ENCODE peak calls at places on chromosome 19, in five cellular contexts. One of them, this sample, is unnamed.

GRCh38 chr19:6100284-6100915 is 9.9 kb downstream of the RFX2 start:
- DNase-seq in CD8-positive, alpha-beta T cell: peak; percentile 20
- DNase-seq in H9: no peak
- DNase-seq in suprapubic skin: no peak
- DNase-seq in stimulated activated CD4-positive, alpha-beta T cell treated with anti-CD3 and anti-CD28 coated beads, Interleukin-2, amount 100 ng/mL, for 24 hours: peak; percentile 34
- DNase-seq in this sample: no peak

GRCh38 chr19:35266904-35267817 is 1.6 kb upstream of the USF2 start:
- DNase-seq in H9: peak; percentile 51
- DNase-seq in CD8-positive, alpha-beta T cell: peak; percentile 58
- DNase-seq in suprapubic skin: no peak
- DNase-seq in stimulated activated CD4-positive, alpha-beta T cell treated with anti-CD3 and anti-CD28 coated beads, Interleukin-2, amount 100 ng/mL, for 24 hours: peak; percentile 55
- DNase-seq in this sample: peak; percentile 63

GRCh38 chr19:8361921-8362793 is 1.8 kb upstream of the ANGPTL4 start:
- DNase-seq in stimulated activated CD4-positive, alpha-beta T cell treated with anti-CD3 and anti-CD28 coated beads, Interleukin-2, amount 100 ng/mL, for 24 hours: peak; percentile 31
- DNase-seq in CD8-positive, alpha-beta T cell: no peak
- DNase-seq in suprapubic skin: peak; percentile 96
- DNase-seq in H9: no peak
- DNase-seq in this sample: peak; percentile 98

GRCh38 chr19:5230730-5231555 is 109.7 kb downstream of the PTPRS start:
- DNase-seq in suprapubic skin: no peak
- DNase-seq in CD8-positive, alpha-beta T cell: no peak
- DNase-seq in stimulated activated CD4-positive, alpha-beta T cell treated with anti-CD3 and anti-CD28 coated beads, Interleukin-2, amount 100 ng/mL, for 24 hours: no peak
- DNase-seq in H9: no peak
- DNase-seq in this sample: no peak

GRCh38 chr19:56567274-56568120 is at the start of gene ZNF470:
- DNase-seq in H9: peak; percentile 93
- DNase-seq in stimulated activated CD4-positive, alpha-beta T cell treated with anti-CD3 and anti-CD28 coated beads, Interleukin-2, amount 100 ng/mL, for 24 hours: peak; percentile 90
- DNase-seq in CD8-positive, alpha-beta T cell: peak; percentile 88
- DNase-seq in suprapubic skin: peak; percentile 95
- DNase-seq in this sample: peak; percentile 89

GRCh38 chr19:38862321-38863059 is 12.7 kb upstream of the HNRNPL start:
- DNase-seq in CD8-positive, alpha-beta T cell: no peak
- DNase-seq in H9: no peak
- DNase-seq in suprapubic skin: no peak
- DNase-seq in stimulated activated CD4-positive, alpha-beta T cell treated with anti-CD3 and anti-CD28 coated beads, Interleukin-2, amount 100 ng/mL, for 24 hours: no peak
- DNase-seq in this sample: no peak

GRCh38 chr19:4088975-4089374 is 22.3 kb upstream of the ZBTB7A start:
- DNase-seq in stimulated activated CD4-positive, alpha-beta T cell treated with anti-CD3 and anti-CD28 coated beads, Interleukin-2, amount 100 ng/mL, for 24 hours: peak; percentile 27
- DNase-seq in H9: no peak
- DNase-seq in CD8-positive, alpha-beta T cell: peak; percentile 60
- DNase-seq in suprapubic skin: no peak
- DNase-seq in this sample: no peak

GRCh38 chr19:32397736-32398135 is 7.8 kb upstream of the DPY19L3 start:
- DNase-seq in CD8-positive, alpha-beta T cell: no peak
- DNase-seq in suprapubic skin: no peak
- DNase-seq in stimulated activated CD4-positive, alpha-beta T cell treated with anti-CD3 and anti-CD28 coated beads, Interleukin-2, amount 100 ng/mL, for 24 hours: no peak
- DNase-seq in H9: no peak
- DNase-seq in this sample: no peak

GRCh38 chr19:4144666-4145261 is 8.7 kb upstream of the CREB3L3 start:
- DNase-seq in suprapubic skin: no peak
- DNase-seq in stimulated activated CD4-positive, alpha-beta T cell treated with anti-CD3 and anti-CD28 coated beads, Interleukin-2, amount 100 ng/mL, for 24 hours: no peak
- DNase-seq in H9: no peak
- DNase-seq in CD8-positive, alpha-beta T cell: no peak
- DNase-seq in this sample: no peak

GRCh38 chr19:35090795-35091214 is 24.8 kb upstream of the FXYD3 start:
- DNase-seq in suprapubic skin: no peak
- DNase-seq in stimulated activated CD4-positive, alpha-beta T cell treated with anti-CD3 and anti-CD28 coated beads, Interleukin-2, amount 100 ng/mL, for 24 hours: no peak
- DNase-seq in CD8-positive, alpha-beta T cell: no peak
- DNase-seq in H9: peak; percentile 77
- DNase-seq in this sample: no peak

GRCh38 chr19:54207908-54208783 is 7.5 kb downstream of the RPS9 start:
- DNase-seq in stimulated activated CD4-positive, alpha-beta T cell treated with anti-CD3 and anti-CD28 coated beads, Interleukin-2, amount 100 ng/mL, for 24 hours: peak; percentile 58
- DNase-seq in CD8-positive, alpha-beta T cell: peak; percentile 32
- DNase-seq in suprapubic skin: no peak
- DNase-seq in H9: no peak
- DNase-seq in this sample: no peak

GRCh38 chr19:10639836-10640235 is 14.3 kb upstream of the ILF3 start:
- DNase-seq in H9: no peak
- DNase-seq in CD8-positive, alpha-beta T cell: no peak
- DNase-seq in suprapubic skin: no peak
- DNase-seq in stimulated activated CD4-positive, alpha-beta T cell treated with anti-CD3 and anti-CD28 coated beads, Interleukin-2, amount 100 ng/mL, for 24 hours: no peak
- DNase-seq in this sample: no peak

GRCh38 chr19:55625004-55625326 is 599 bp upstream of the ZNF784 start:
- DNase-seq in CD8-positive, alpha-beta T cell: no peak
- DNase-seq in suprapubic skin: no peak
- DNase-seq in stimulated activated CD4-positive, alpha-beta T cell treated with anti-CD3 and anti-CD28 coated beads, Interleukin-2, amount 100 ng/mL, for 24 hours: no peak
- DNase-seq in H9: no peak
- DNase-seq in this sample: no peak

GRCh38 chr19:18966304-18966703 is 25.3 kb upstream of the HOMER3 start:
- DNase-seq in suprapubic skin: no peak
- DNase-seq in CD8-positive, alpha-beta T cell: no peak
- DNase-seq in stimulated activated CD4-positive, alpha-beta T cell treated with anti-CD3 and anti-CD28 coated beads, Interleukin-2, amount 100 ng/mL, for 24 hours: no peak
- DNase-seq in H9: peak; percentile 44
- DNase-seq in this sample: no peak

GRCh38 chr19:6744381-6745288 is 5.2 kb downstream of the TRIP10 start:
- DNase-seq in stimulated activated CD4-positive, alpha-beta T cell treated with anti-CD3 and anti-CD28 coated beads, Interleukin-2, amount 100 ng/mL, for 24 hours: no peak
- DNase-seq in H9: no peak
- DNase-seq in CD8-positive, alpha-beta T cell: no peak
- DNase-seq in suprapubic skin: peak; percentile 95
- DNase-seq in this sample: peak; percentile 92

GRCh38 chr19:1942934-1943555 is 2.1 kb downstream of the CSNK1G2 start:
- DNase-seq in suprapubic skin: no peak
- DNase-seq in CD8-positive, alpha-beta T cell: no peak
- DNase-seq in stimulated activated CD4-positive, alpha-beta T cell treated with anti-CD3 and anti-CD28 coated beads, Interleukin-2, amount 100 ng/mL, for 24 hours: no peak
- DNase-seq in H9: no peak
- DNase-seq in this sample: no peak

GRCh38 chr19:47032171-47032811 is 12.7 kb downstream of the NPAS1 start:
- DNase-seq in suprapubic skin: no peak
- DNase-seq in stimulated activated CD4-positive, alpha-beta T cell treated with anti-CD3 and anti-CD28 coated beads, Interleukin-2, amount 100 ng/mL, for 24 hours: peak; percentile 71
- DNase-seq in CD8-positive, alpha-beta T cell: peak; percentile 69
- DNase-seq in H9: peak; percentile 92
- DNase-seq in this sample: no peak

GRCh38 chr19:55175117-55175867 is 4.8 kb downstream of the SYT5 start:
- DNase-seq in H9: peak; percentile 67
- DNase-seq in stimulated activated CD4-positive, alpha-beta T cell treated with anti-CD3 and anti-CD28 coated beads, Interleukin-2, amount 100 ng/mL, for 24 hours: no peak
- DNase-seq in suprapubic skin: no peak
- DNase-seq in CD8-positive, alpha-beta T cell: no peak
- DNase-seq in this sample: no peak

GRCh38 chr19:3683866-3684816 is 16.1 kb downstream of the PIP5K1C start:
- DNase-seq in H9: no peak
- DNase-seq in stimulated activated CD4-positive, alpha-beta T cell treated with anti-CD3 and anti-CD28 coated beads, Interleukin-2, amount 100 ng/mL, for 24 hours: no peak
- DNase-seq in suprapubic skin: no peak
- DNase-seq in CD8-positive, alpha-beta T cell: no peak
- DNase-seq in this sample: peak; percentile 38

GRCh38 chr19:39407644-39408391 is 1.2 kb downstream of the ZFP36 start:
- DNase-seq in suprapubic skin: peak; percentile 88
- DNase-seq in CD8-positive, alpha-beta T cell: peak; percentile 66
- DNase-seq in H9: no peak
- DNase-seq in stimulated activated CD4-positive, alpha-beta T cell treated with anti-CD3 and anti-CD28 coated beads, Interleukin-2, amount 100 ng/mL, for 24 hours: peak; percentile 68
- DNase-seq in this sample: no peak

GRCh38 chr19:32857584-32857983 is 12.0 kb downstream of the SLC7A9 start:
- DNase-seq in H9: no peak
- DNase-seq in CD8-positive, alpha-beta T cell: no peak
- DNase-seq in suprapubic skin: peak; percentile 4
- DNase-seq in stimulated activated CD4-positive, alpha-beta T cell treated with anti-CD3 and anti-CD28 coated beads, Interleukin-2, amount 100 ng/mL, for 24 hours: no peak
- DNase-seq in this sample: no peak

GRCh38 chr19:46296722-46297431 is at the start of gene HIF3A:
- DNase-seq in CD8-positive, alpha-beta T cell: no peak
- DNase-seq in H9: peak; percentile 96
- DNase-seq in stimulated activated CD4-positive, alpha-beta T cell treated with anti-CD3 and anti-CD28 coated beads, Interleukin-2, amount 100 ng/mL, for 24 hours: peak; percentile 11
- DNase-seq in suprapubic skin: no peak
- DNase-seq in this sample: no peak

GRCh38 chr19:7500811-7501450 is 12.1 kb upstream of the PEX11G start:
- DNase-seq in H9: peak; percentile 89
- DNase-seq in stimulated activated CD4-positive, alpha-beta T cell treated with anti-CD3 and anti-CD28 coated beads, Interleukin-2, amount 100 ng/mL, for 24 hours: peak; percentile 81
- DNase-seq in suprapubic skin: no peak
- DNase-seq in CD8-positive, alpha-beta T cell: no peak
- DNase-seq in this sample: peak; percentile 84

GRCh38 chr19:45152504-45153338 is 8.1 kb downstream of the NKPD1 start:
- DNase-seq in stimulated activated CD4-positive, alpha-beta T cell treated with anti-CD3 and anti-CD28 coated beads, Interleukin-2, amount 100 ng/mL, for 24 hours: peak; percentile 54
- DNase-seq in H9: peak; percentile 82
- DNase-seq in CD8-positive, alpha-beta T cell: peak; percentile 41
- DNase-seq in suprapubic skin: no peak
- DNase-seq in this sample: no peak

GRCh38 chr19:19406878-19407639 is 1.6 kb downstream of the GATAD2A start:
- DNase-seq in H9: no peak
- DNase-seq in suprapubic skin: no peak
- DNase-seq in CD8-positive, alpha-beta T cell: peak; percentile 54
- DNase-seq in stimulated activated CD4-positive, alpha-beta T cell treated with anti-CD3 and anti-CD28 coated beads, Interleukin-2, amount 100 ng/mL, for 24 hours: peak; percentile 61
- DNase-seq in this sample: no peak

GRCh38 chr19:16814526-16815100 is 14.6 kb upstream of the SIN3B start:
- DNase-seq in H9: no peak
- DNase-seq in CD8-positive, alpha-beta T cell: no peak
- DNase-seq in stimulated activated CD4-positive, alpha-beta T cell treated with anti-CD3 and anti-CD28 coated beads, Interleukin-2, amount 100 ng/mL, for 24 hours: no peak
- DNase-seq in suprapubic skin: no peak
- DNase-seq in this sample: no peak

GRCh38 chr19:438416-438958 is 22.3 kb downstream of the SHC2 start:
- DNase-seq in CD8-positive, alpha-beta T cell: no peak
- DNase-seq in stimulated activated CD4-positive, alpha-beta T cell treated with anti-CD3 and anti-CD28 coated beads, Interleukin-2, amount 100 ng/mL, for 24 hours: no peak
- DNase-seq in H9: no peak
- DNase-seq in suprapubic skin: no peak
- DNase-seq in this sample: no peak

GRCh38 chr19:45168767-45169351 is 8.1 kb upstream of the NKPD1 start:
- DNase-seq in stimulated activated CD4-positive, alpha-beta T cell treated with anti-CD3 and anti-CD28 coated beads, Interleukin-2, amount 100 ng/mL, for 24 hours: no peak
- DNase-seq in H9: no peak
- DNase-seq in CD8-positive, alpha-beta T cell: no peak
- DNase-seq in suprapubic skin: no peak
- DNase-seq in this sample: peak; percentile 50

GRCh38 chr19:876089-876488 is 16.6 kb downstream of the CFD start:
- DNase-seq in H9: no peak
- DNase-seq in CD8-positive, alpha-beta T cell: no peak
- DNase-seq in stimulated activated CD4-positive, alpha-beta T cell treated with anti-CD3 and anti-CD28 coated beads, Interleukin-2, amount 100 ng/mL, for 24 hours: no peak
- DNase-seq in suprapubic skin: no peak
- DNase-seq in this sample: no peak

GRCh38 chr19:57708641-57709354 is at the start of gene ZNF154:
- DNase-seq in stimulated activated CD4-positive, alpha-beta T cell treated with anti-CD3 and anti-CD28 coated beads, Interleukin-2, amount 100 ng/mL, for 24 hours: peak; percentile 10
- DNase-seq in H9: peak; percentile 91
- DNase-seq in CD8-positive, alpha-beta T cell: peak; percentile 38
- DNase-seq in suprapubic skin: no peak
- DNase-seq in this sample: peak; percentile 38

GRCh38 chr19:34994643-34995471 is 5.3 kb upstream of the GRAMD1A start:
- DNase-seq in H9: no peak
- DNase-seq in stimulated activated CD4-positive, alpha-beta T cell treated with anti-CD3 and anti-CD28 coated beads, Interleukin-2, amount 100 ng/mL, for 24 hours: no peak
- DNase-seq in CD8-positive, alpha-beta T cell: no peak
- DNase-seq in suprapubic skin: no peak
- DNase-seq in this sample: no peak

GRCh38 chr19:57103573-57104277 is 16.1 kb upstream of the USP29 start:
- DNase-seq in stimulated activated CD4-positive, alpha-beta T cell treated with anti-CD3 and anti-CD28 coated beads, Interleukin-2, amount 100 ng/mL, for 24 hours: peak; percentile 52
- DNase-seq in suprapubic skin: no peak
- DNase-seq in CD8-positive, alpha-beta T cell: peak; percentile 52
- DNase-seq in H9: peak; percentile 31
- DNase-seq in this sample: no peak

GRCh38 chr19:18915639-18916038 is 3.5 kb downstream of the COPE start:
- DNase-seq in stimulated activated CD4-positive, alpha-beta T cell treated with anti-CD3 and anti-CD28 coated beads, Interleukin-2, amount 100 ng/mL, for 24 hours: peak; percentile 47
- DNase-seq in H9: peak; percentile 71
- DNase-seq in suprapubic skin: no peak
- DNase-seq in CD8-positive, alpha-beta T cell: no peak
- DNase-seq in this sample: no peak

GRCh38 chr19:4972509-4973230 is 3.8 kb downstream of the KDM4B start:
- DNase-seq in H9: no peak
- DNase-seq in suprapubic skin: no peak
- DNase-seq in CD8-positive, alpha-beta T cell: no peak
- DNase-seq in stimulated activated CD4-positive, alpha-beta T cell treated with anti-CD3 and anti-CD28 coated beads, Interleukin-2, amount 100 ng/mL, for 24 hours: no peak
- DNase-seq in this sample: no peak

This sample was measured in RWPE2.